ENCODE peak calls at places on chromosomes 2 and 18, in four cellular contexts. X is Caco-2, L is uterus, B is body of pancreas. W is an unnamed sample. For H3K4me1 and H3K36me3, the result is how much of the 10 kb centered on the place peaks cover.

GRCh38 chr2:232891621-232892071 is 21.6 kb downstream of the SNORC start:
- DNase-seq in X (peak), L (no peak), B (peak), W (no peak)

GRCh38 chr18:9737814-9738160 is 29.7 kb downstream of the RAB31 start:
- DNase-seq in X (no peak), L (no peak), B (no peak), W (no peak)

GRCh38 chr2:149075868-149076267 is 37.4 kb downstream of the LYPD6B start:
- DNase-seq in X (no peak), L (no peak), B (no peak), W (no peak)

GRCh38 chr2:41540268-41540963 is 507.4 kb upstream of the PKDCC start:
- DNase-seq in X (no peak), L (no peak), B (no peak), W (no peak)

GRCh38 chr2:207419331-207419730 is 110.4 kb upstream of the CREB1 start:
- DNase-seq in X (no peak), L (no peak), B (no peak), W (no peak)

GRCh38 chr2:209773377-209773776 is 1.7 kb downstream of the UNC80 start:
- DNase-seq in X (no peak), L (no peak), B (no peak), W (no peak)

GRCh38 chr2:37583867-37584266 is 87.6 kb downstream of the CDC42EP3 start:
- DNase-seq in X (no peak), L (no peak), B (no peak), W (no peak)

GRCh38 chr2:129766594-129766993 is 212.9 kb upstream of the RAB6C start:
- DNase-seq in X (no peak), L (no peak), B (no peak), W (no peak)

GRCh38 chr2:169464508-169465386 is 14.5 kb upstream of the BBS5 start:
- DNase-seq in X (no peak), L (no peak), B (no peak), W (no peak)

GRCh38 chr18:69216390-69216789 is 184.3 kb upstream of the DOK6 start:
- DNase-seq in X (no peak), L (no peak), B (no peak), W (no peak)

GRCh38 chr2:10141736-10142639 is 19.4 kb downstream of the RRM2 start:
- DNase-seq in X (no peak), L (no peak), B (peak), W (no peak)

GRCh38 chr2:49901202-49901865 is 747.0 kb upstream of the FSHR start:
- DNase-seq in X (no peak), L (no peak), B (no peak), W (no peak)

GRCh38 chr2:33136056-33136455 is 189.3 kb downstream of the LTBP1 start:
- DNase-seq in X (no peak), L (no peak), B (no peak), W (no peak)

GRCh38 chr2:96276787-96277499 is 10.9 kb downstream of the CIAO1 start:
- DNase-seq in X (no peak), L (no peak), B (no peak), W (no peak)

GRCh38 chr18:5543854-5544389 is at the start of gene EPB41L3:
- DNase-seq in X (no peak), L (peak), B (peak), W (peak)

GRCh38 chr2:79512442-79513401 is at the start of gene CTNNA2:
- DNase-seq in X (peak), L (no peak), B (peak), W (peak)

GRCh38 chr2:215729985-215730620 is 283.2 kb downstream of the MREG start:
- DNase-seq in X (no peak), L (no peak), B (no peak), W (no peak)

GRCh38 chr2:17543848-17544645 is 3.6 kb downstream of the VSNL1 start:
- DNase-seq in X (no peak), L (no peak), B (no peak), W (no peak)

GRCh38 chr18:76464281-76465259 is 30.5 kb downstream of the ZNF516 start:
- DNase-seq in X (no peak), L (no peak), B (no peak), W (no peak)

GRCh38 chr2:190080527-190081049 is 18.1 kb upstream of the MSTN start:
- DNase-seq in X (no peak), L (no peak), B (no peak), W (no peak)

GRCh38 chr2:230946429-230947234 is 21.6 kb upstream of the GPR55 start:
- DNase-seq in X (no peak), L (no peak), B (no peak), W (no peak)

DNA sequence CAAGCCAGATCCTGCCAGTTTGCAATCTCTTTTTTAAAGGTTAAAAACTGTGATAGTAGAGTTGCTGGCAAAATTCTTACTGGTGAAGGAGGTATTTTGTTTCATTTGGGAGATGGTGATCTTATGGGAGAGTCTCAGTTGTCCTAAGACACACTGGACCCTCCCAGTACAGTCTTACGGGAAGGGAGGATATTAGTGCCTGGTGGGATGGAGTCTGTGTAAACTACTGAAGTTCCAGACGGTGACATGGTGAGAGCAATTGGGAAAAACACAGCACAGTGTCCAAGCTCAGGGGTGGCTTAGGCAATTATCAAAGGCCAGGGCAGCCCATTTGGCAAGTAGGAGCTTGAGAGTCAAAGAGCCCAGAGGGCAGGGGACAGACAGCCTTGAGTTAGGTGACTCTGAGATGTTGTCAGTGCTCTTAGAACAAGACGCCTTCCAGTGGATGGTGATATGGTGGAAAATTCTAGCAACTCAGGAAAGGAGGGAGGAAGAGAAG is 143.7 kb upstream of the CCDC68 start:
- DNase-seq in X (no peak), L (no peak), B (no peak), W (no peak)
- H3K4me1 ChIP-seq in X (under half), L (under half), B (under half), W (under half)

DNA sequence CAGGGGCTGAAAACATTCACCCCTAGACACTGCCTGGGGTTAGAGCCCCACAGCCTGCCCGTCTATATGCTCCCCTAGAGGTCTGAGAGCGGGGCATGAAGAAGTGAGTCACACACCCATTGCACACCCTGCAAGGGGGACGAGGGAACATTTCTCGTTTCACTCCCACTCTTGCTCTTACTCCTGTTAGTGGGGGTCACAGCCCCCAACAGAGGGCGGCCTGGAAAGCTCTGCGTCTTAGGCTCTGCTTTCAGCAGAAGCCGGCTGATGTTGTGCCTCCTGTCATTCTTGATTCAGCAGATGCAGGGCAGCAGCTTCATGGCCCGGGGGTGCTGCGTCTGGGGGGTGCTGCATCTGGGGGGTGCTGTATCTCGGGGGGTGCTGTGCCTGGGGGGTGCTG is 141.3 kb downstream of the ASB1 start:
- DNase-seq in X (no peak), L (no peak), B (no peak), W (no peak)
- H3K36me3 ChIP-seq in X (under half), L (under half), B (under half), W (under half)

GRCh38 chr18:34809697-34810096 is 99.6 kb downstream of the DTNA start:
- DNase-seq in X (no peak), L (peak), B (peak), W (peak)
- TF ChIP-seq CTCF in X (no peak), L (peak), B (peak), W (peak)

DNA sequence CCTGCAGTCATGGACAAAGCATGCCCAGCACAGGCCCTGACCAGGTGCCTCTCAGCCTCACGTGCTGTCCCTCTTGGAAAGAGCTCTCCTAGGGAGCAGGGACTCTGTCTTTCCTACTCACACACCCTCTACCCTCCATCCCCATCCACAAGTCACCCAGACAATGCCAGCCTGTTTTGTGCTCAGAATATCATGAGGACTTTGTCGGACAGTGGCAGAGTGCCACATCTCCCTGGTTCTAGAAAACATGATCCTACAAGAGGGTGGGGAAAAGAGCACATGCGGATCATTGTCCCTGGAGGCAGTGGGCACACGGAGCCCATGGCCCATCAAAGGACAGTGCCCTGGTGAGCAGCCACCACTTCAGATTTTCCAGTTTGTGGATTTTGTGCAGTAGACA is 3.7 kb upstream of the MAL start:
- DNase-seq in X (no peak), L (no peak), B (no peak), W (no peak)
- H3K4me1 ChIP-seq in X (under half), L (under half), B (under half), W (under half)

W was measured in heart left ventricle.